ENCODE peak calls at places on chromosomes 6 and 20, in seven cellular contexts. Z, E, V, R, B, U and D are unnamed samples. For H3K4me1, the result is how much of the 10 kb centered on the place peaks cover.

GRCh38 chr20:18683839-18684238 is 96.0 kb downstream of the DTD1 start:
- DNase-seq in Z (no peak), E (no peak), V (no peak), R (no peak), B (no peak), U (no peak), D (no peak)

GRCh38 chr6:17390276-17390675 is 3.1 kb upstream of the CAP2 start:
- DNase-seq in Z (no peak), E (no peak), V (no peak), R (no peak), B (no peak), U (no peak), D (no peak)

GRCh38 chr20:35284267-35284991 is at the start of gene EIF6:
- DNase-seq in Z (peak), E (peak), V (peak), R (peak), B (peak), U (peak), D (peak)

GRCh38 chr20:52179331-52180166 is 12.0 kb downstream of the ZFP64 start:
- DNase-seq in Z (no peak), E (no peak), V (no peak), R (no peak), B (no peak), U (no peak), D (no peak)

GRCh38 chr20:53655909-53656652 is 62.4 kb upstream of the ZNF217 start:
- DNase-seq in Z (no peak), E (no peak), V (no peak), R (no peak), B (no peak), U (no peak), D (no peak)

GRCh38 chr6:1575213-1576041 is 34.3 kb upstream of the FOXC1 start:
- DNase-seq in Z (peak), E (no peak), V (no peak), R (no peak), B (no peak), U (peak), D (no peak)

GRCh38 chr20:12925214-12925755 is 83.5 kb upstream of the SPTLC3 start:
- DNase-seq in Z (peak), E (peak), V (peak), R (peak), B (no peak), U (peak), D (no peak)

GRCh38 chr6:148263010-148263409 is 79.6 kb upstream of the SASH1 start:
- DNase-seq in Z (no peak), E (no peak), V (no peak), R (peak), B (no peak), U (no peak), D (no peak)

GRCh38 chr6:155327326-155328073 is 13.2 kb upstream of the TFB1M start:
- DNase-seq in Z (peak), E (peak), V (no peak), R (peak), B (no peak), U (no peak), D (peak)

GRCh38 chr20:32450484-32451061 is 92.4 kb downstream of the ASXL1 start:
- DNase-seq in Z (peak), E (no peak), V (no peak), R (no peak), B (no peak), U (no peak), D (no peak)

GRCh38 chr6:83853178-83853967 is at the start of gene RIPPLY2:
- DNase-seq in Z (no peak), E (peak), V (peak), R (no peak), B (peak), U (no peak), D (no peak)

GRCh38 chr20:60132162-60132826 is 174.1 kb downstream of the CDH26 start:
- DNase-seq in Z (no peak), E (no peak), V (no peak), R (no peak), B (no peak), U (no peak), D (no peak)

GRCh38 chr6:169802790-169803189 is 51.4 kb downstream of the ERMARD start:
- DNase-seq in Z (no peak), E (no peak), V (no peak), R (no peak), B (no peak), U (no peak), D (no peak)
- H3K4me1 ChIP-seq in Z (under half), E (under half), V (under half), R (under half), B (under half), U (under half), D (under half)

GRCh38 chr6:43091592-43091991 is 15.5 kb downstream of the PTK7 start:
- DNase-seq in Z (no peak), E (no peak), V (no peak), R (no peak), B (no peak), U (no peak), D (no peak)
- H3K4me1 ChIP-seq in Z (under half), E (under half), V (under half), R (under half), B (under half), U (under half), D (under half)

GRCh38 chr20:50728981-50729874 is 2.2 kb upstream of the PARD6B start:
- DNase-seq in Z (no peak), E (peak), V (no peak), R (peak), B (no peak), U (no peak), D (no peak)
- H3K4me1 ChIP-seq in Z (under half), E (under half), V (under half), R (under half), B (under half), U (under half), D (under half)

GRCh38 chr6:116530436-116530835 is 15.0 kb downstream of the TRAPPC3L start:
- DNase-seq in Z (no peak), E (no peak), V (no peak), R (no peak), B (no peak), U (no peak), D (no peak)
- H3K4me1 ChIP-seq in Z (under half), E (under half), V (under half), R (under half), B (under half), U (under half), D (under half)

DNA sequence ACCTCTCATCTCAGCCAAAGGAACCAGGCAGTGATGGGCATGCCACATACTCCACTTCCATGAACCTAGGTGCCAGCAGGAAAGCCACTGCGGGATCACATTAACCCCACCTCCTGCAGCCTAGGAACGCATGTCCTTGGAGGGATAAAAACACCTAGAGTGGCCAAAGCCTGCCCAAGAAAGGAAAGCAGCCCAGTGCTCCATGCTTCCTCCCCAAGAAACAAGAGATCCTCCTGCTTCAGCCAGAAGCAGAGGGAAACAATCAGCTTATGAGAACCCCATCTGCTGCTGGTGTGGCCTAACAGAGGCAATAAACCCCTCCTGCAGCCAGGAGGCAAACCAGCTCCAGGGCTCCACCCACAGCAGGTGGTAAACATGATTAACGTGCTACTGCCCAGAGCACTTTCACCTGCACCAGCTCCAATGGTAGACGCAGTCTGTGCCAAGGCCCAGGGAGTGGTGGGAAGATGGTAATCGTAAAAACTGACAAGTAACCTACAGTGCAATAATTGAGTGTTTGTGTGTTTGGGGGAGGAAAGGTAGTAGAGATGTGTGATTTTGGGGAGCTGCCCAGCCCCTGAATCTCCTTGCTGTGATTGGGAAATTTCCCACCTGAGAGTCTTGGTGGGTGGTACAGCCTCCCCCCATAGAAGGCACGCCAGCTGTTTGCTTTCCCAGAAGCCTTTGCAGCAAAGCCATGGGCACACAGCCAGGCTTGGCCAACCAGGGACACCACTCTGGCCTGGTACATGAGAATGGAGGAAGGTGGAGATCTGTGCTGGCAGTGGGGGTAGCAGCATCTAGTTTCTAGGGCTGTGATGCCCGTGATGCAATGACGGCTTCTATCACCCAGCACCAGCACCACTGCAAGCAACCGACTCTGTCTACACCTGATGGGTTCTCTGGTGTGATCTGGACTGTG is 50.6 kb upstream of the TBC1D7 start:
- DNase-seq in Z (no peak), E (peak), V (no peak), R (no peak), B (no peak), U (no peak), D (no peak)
- H3K4me1 ChIP-seq in Z (under half), E (half or more), V (under half), R (under half), B (under half), U (under half), D (under half)

GRCh38 chr6:33204415-33205171 is at the start of gene HSD17B8:
- DNase-seq in Z (peak), E (peak), V (peak), R (peak), B (peak), U (peak), D (peak)
- H3K4me1 ChIP-seq in Z (under half), E (under half), V (under half), R (under half), B (under half), U (half or more), D (half or more)

DNA sequence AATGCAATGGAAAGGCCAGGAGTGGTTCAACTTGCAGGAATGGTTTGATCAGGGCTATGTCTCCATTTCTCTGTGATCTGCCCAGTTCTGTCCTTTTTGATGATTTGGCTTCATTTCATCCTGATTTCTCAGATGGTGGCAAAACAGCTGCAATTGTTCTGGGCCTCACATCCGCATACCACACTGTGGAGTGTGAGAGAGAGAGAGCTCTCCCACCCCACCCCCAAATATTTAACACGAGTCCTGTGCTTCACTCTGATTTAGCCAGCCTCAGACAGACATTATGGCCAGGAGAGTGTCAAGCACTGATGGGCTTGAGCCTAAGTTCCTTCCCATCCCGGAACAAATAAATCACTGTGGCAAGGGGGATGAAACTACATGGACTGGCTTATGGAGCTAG is 284.6 kb downstream of the CDC5L start:
- DNase-seq in Z (no peak), E (no peak), V (no peak), R (no peak), B (no peak), U (no peak), D (no peak)
- H3K4me1 ChIP-seq in Z (under half), E (under half), V (under half), R (under half), B (under half), U (under half), D (under half)